ENCODE peak calls at places on chromosomes 2 and 18, in seven cellular contexts. F is SK-N-SH, U is K562, C is HCT116, Y is HepG2, E is GM12878, M is H1. V is an unnamed sample.

GRCh38 chr2:234245945-234246344 is 195.4 kb downstream of the SPP2 start:
- DNase-seq in F (no peak), M (no peak), Y (no peak), C (no peak), U (no peak), E (no peak), V (no peak)

GRCh38 chr2:241109210-241110088 is 7.4 kb upstream of the MTERF4 start:
- DNase-seq in U (no peak), F (no peak), C (no peak), M (no peak), E (no peak), Y (no peak), V (no peak)

GRCh38 chr2:27370816-27371620 is 602 bp downstream of the SNX17 start:
- DNase-seq in C (no peak), F (peak), E (peak), Y (no peak), U (peak), M (no peak), V (no peak)

GRCh38 chr2:47016172-47016913 is 100.7 kb upstream of the MCFD2 start:
- DNase-seq in Y (no peak), U (peak), M (peak), F (no peak), C (peak), E (no peak), V (peak)

GRCh38 chr18:55485666-55486065 is 102.3 kb downstream of the TCF4 start:
- DNase-seq in F (no peak), U (no peak), Y (no peak), E (no peak), C (no peak), M (no peak), V (no peak)

GRCh38 chr18:36331541-36331971 is 34.0 kb downstream of the FHOD3 start:
- DNase-seq in E (no peak), U (no peak), Y (no peak), F (no peak), M (no peak), C (no peak), V (no peak)

GRCh38 chr2:205407984-205408383 is 274.3 kb upstream of the NRP2 start:
- DNase-seq in Y (no peak), U (no peak), C (no peak), M (no peak), F (peak), E (no peak), V (no peak)

GRCh38 chr2:158211516-158211915 is 109.8 kb downstream of the UPP2 start:
- DNase-seq in E (no peak), M (no peak), U (no peak), F (no peak), Y (no peak), C (no peak), V (no peak)

GRCh38 chr2:33168973-33169372 is 222.2 kb downstream of the LTBP1 start:
- DNase-seq in Y (no peak), E (no peak), C (no peak), M (no peak), U (no peak), F (no peak), V (no peak)

GRCh38 chr2:3187467-3187866 is 190.2 kb downstream of the EIPR1 start:
- DNase-seq in E (no peak), F (no peak), C (no peak), M (no peak), Y (no peak), U (no peak), V (no peak)

GRCh38 chr2:46275995-46276394 is 21.2 kb upstream of the EPAS1 start:
- DNase-seq in U (no peak), F (no peak), M (no peak), E (no peak), C (no peak), Y (no peak), V (no peak)

GRCh38 chr2:171136024-171136423 is 24.7 kb downstream of the TLK1 start:
- DNase-seq in M (no peak), E (peak), Y (no peak), U (no peak), F (no peak), C (no peak), V (no peak)

GRCh38 chr2:37232131-37232933 is 874 bp downstream of the NDUFAF7 start:
- DNase-seq in C (no peak), U (peak), M (no peak), Y (peak), F (peak), E (no peak), V (peak)

GRCh38 chr2:43898134-43898957 is 59.6 kb downstream of the ABCG8 start:
- DNase-seq in M (no peak), C (no peak), Y (peak), E (no peak), F (peak), U (peak), V (peak)

DNA sequence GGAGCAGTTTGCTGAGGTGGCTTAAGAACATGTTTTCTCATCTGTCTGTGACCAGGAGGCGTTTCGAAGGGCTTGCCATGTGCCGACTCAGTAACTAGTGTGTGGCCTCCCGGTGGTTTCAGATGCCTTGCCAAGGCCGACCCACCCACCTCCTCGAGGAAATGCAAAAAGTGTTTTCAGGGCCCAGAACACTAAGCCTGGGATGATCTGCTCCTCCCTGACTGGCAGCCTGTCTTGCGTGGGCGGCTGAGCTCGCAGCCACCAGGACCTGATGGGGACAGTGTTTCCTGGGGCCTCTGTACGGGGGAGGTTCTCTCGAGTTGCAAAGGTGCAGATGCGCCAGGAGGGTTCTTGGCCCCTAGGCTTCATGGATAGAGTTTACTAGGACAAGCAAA is 85.2 kb downstream of the GLI2 start:
- DNase-seq in M (no peak), E (no peak), U (peak), F (no peak), C (no peak), Y (no peak), V (no peak)
- TF ChIP-seq JUND in M (no peak), E (no peak), U (no peak), F (no peak), C (no peak), Y (no peak), V (no peak)

GRCh38 chr2:39664898-39665591 is 672 bp upstream of the TMEM178A start:
- DNase-seq in U (no peak), C (no peak), M (no peak), F (no peak), Y (no peak), E (no peak), V (no peak)

GRCh38 chr2:39666489-39667141 is 898 bp downstream of the TMEM178A start:
- DNase-seq in M (no peak), Y (no peak), E (no peak), C (no peak), U (no peak), F (peak), V (no peak)

GRCh38 chr2:39667142-39667880 is 1.6 kb downstream of the TMEM178A start:
- DNase-seq in E (no peak), F (no peak), C (no peak), U (no peak), Y (no peak), M (no peak), V (no peak)

GRCh38 chr2:39664478-39664877 is 1.2 kb upstream of the TMEM178A start:
- DNase-seq in Y (no peak), U (no peak), C (no peak), M (no peak), E (no peak), F (no peak), V (no peak)

GRCh38 chr2:39665811-39666488 is at the start of gene TMEM178A:
- DNase-seq in C (no peak), F (peak), Y (no peak), M (no peak), E (no peak), U (no peak), V (peak)
- TF ChIP-seq JUND in C (no peak), F (no peak), Y (no peak), M (no peak), E (no peak), U (no peak), V (no peak)

GRCh38 chr2:86633094-86633740 is 9.6 kb upstream of the RNF103 start:
- DNase-seq in U (no peak), M (no peak), E (no peak), C (no peak), F (peak), Y (no peak), V (no peak)

GRCh38 chr2:86632672-86633071 is 9.0 kb upstream of the RNF103 start:
- DNase-seq in E (no peak), C (no peak), M (no peak), U (no peak), F (no peak), Y (peak), V (no peak)

GRCh38 chr2:86634352-86634751 is 10.7 kb upstream of the RNF103 start:
- DNase-seq in Y (no peak), F (no peak), E (no peak), M (no peak), U (no peak), C (no peak), V (no peak)

GRCh38 chr2:86628091-86628522 is 4.4 kb upstream of the RNF103 start:
- DNase-seq in M (no peak), E (peak), F (no peak), Y (peak), U (no peak), C (no peak), V (no peak)

GRCh38 chr2:86631846-86632485 is 8.3 kb upstream of the RNF103 start:
- DNase-seq in M (no peak), E (no peak), C (no peak), U (no peak), F (no peak), Y (peak), V (no peak)
- TF ChIP-seq JUND in M (no peak), E (no peak), C (no peak), U (no peak), F (no peak), Y (no peak), V (no peak)

DNA sequence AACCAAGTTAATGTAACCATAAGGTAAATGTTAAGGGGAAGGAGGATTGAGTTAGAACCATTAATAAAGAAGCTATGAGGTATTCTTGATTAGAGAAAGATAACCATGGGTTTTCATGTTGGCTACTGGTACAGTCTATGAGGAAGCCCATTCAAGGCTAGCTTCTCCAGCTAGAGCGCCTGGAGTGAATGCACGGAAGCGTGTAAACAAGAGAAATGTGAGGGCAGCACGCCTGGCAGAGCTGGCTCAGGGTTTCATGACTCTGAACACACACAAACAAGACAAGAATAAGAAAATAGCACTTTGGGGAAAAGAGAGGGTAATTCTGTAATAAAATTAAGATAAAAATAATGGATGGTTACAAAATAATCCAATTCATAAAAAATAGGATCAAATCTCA is 255.3 kb downstream of the PDE11A start:
- DNase-seq in M (no peak), F (no peak), C (no peak), U (no peak), E (no peak), Y (no peak), V (no peak)
- TF ChIP-seq JUND in M (no peak), F (no peak), C (no peak), U (no peak), E (no peak), Y (no peak), V (no peak)

DNA sequence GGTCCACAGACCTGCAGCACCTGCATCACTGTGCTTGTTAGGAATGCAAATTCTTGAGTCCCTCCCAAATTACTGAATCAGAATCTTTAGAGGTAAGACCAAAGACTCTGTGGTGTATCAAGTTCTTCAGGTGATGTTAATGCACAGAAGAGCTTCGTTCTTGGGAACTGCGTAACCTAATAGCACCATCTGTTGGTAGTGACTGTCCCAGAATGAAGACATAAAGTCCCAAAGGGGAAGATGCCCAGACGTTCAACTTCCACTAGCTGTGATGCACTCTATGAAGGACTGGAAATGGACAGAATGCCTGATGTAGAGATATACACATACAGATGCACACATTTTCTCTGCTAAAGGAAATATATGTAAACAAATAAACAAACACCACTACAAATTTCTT is 576.0 kb downstream of the LRP1B start:
- DNase-seq in C (peak), U (peak), Y (peak), E (no peak), F (peak), M (no peak), V (peak)
- TF ChIP-seq JUND in C (no peak), U (no peak), Y (no peak), E (no peak), F (no peak), M (no peak), V (no peak)

GRCh38 chr2:143128681-143129580 is at the start of gene ARHGAP15:
- DNase-seq in C (no peak), Y (no peak), E (peak), F (no peak), U (peak), M (no peak), V (no peak)
- TF ChIP-seq JUND in C (no peak), Y (no peak), E (no peak), F (no peak), U (no peak), M (no peak), V (no peak)